ENCODE peak calls at places on chromosomes 12 and 14, in four cellular contexts. F is epithelial cell of esophagus, A is GM12865, E is WTC11. X is an unnamed sample.

GRCh38 chr12:46450279-46450748 is 77.7 kb upstream of the SLC38A2 start:
- DNase-seq in F (peak), A (no peak), E (no peak), X (no peak)

GRCh38 chr12:49507139-49507538 is 31.7 kb upstream of the KCNH3 start:
- DNase-seq in F (peak), A (no peak), E (no peak), X (no peak)

GRCh38 chr12:67475725-67476124 is 172.8 kb upstream of the DYRK2 start:
- DNase-seq in F (peak), A (no peak), E (no peak), X (no peak)

GRCh38 chr14:60274448-60274847 is 25.4 kb downstream of the PPM1A start:
- DNase-seq in F (no peak), A (no peak), E (no peak), X (no peak)

GRCh38 chr14:41972531-41972930 is 365.9 kb downstream of the LRFN5 start:
- DNase-seq in F (no peak), A (no peak), E (no peak), X (no peak)

GRCh38 chr12:55060470-55060869 is 40.7 kb downstream of the NEUROD4 start:
- DNase-seq in F (peak), A (peak), E (no peak), X (no peak)

GRCh38 chr14:89366580-89367448 is 50.2 kb downstream of the FOXN3 start:
- DNase-seq in F (no peak), A (no peak), E (no peak), X (no peak)

GRCh38 chr12:131388164-131388795 is 322.6 kb upstream of the SFSWAP start:
- DNase-seq in F (no peak), A (no peak), E (no peak), X (no peak)

GRCh38 chr12:69483700-69484099 is 13.5 kb downstream of the FRS2 start:
- DNase-seq in F (no peak), A (no peak), E (no peak), X (no peak)

GRCh38 chr12:68239309-68239708 is 13.7 kb upstream of the IL26 start:
- DNase-seq in F (no peak), A (no peak), E (no peak), X (no peak)

GRCh38 chr14:105072381-105072861 is 7.2 kb upstream of the GPR132 start:
- DNase-seq in F (no peak), A (no peak), E (no peak), X (no peak)

GRCh38 chr12:80862606-80863005 is 75.1 kb downstream of the LIN7A start:
- DNase-seq in F (no peak), A (no peak), E (no peak), X (no peak)

GRCh38 chr14:66495214-66496098 is 9.3 kb downstream of the CCDC196 start:
- DNase-seq in F (peak), A (peak), E (peak), X (peak)

GRCh38 chr12:109302358-109302757 is 6.7 kb downstream of the FOXN4 start:
- DNase-seq in F (no peak), A (peak), E (no peak), X (no peak)
- TF ChIP-seq CTCF in F (peak), A (peak), E (no peak), X (peak)

GRCh38 chr12:105365231-105365630 is 34.7 kb downstream of the C12orf75 start:
- DNase-seq in F (no peak), A (no peak), E (no peak), X (no peak)

GRCh38 chr12:105363890-105364289 is 33.4 kb downstream of the C12orf75 start:
- DNase-seq in F (no peak), A (no peak), E (no peak), X (no peak)

GRCh38 chr12:105368047-105368646 is 37.7 kb downstream of the C12orf75 start:
- DNase-seq in F (no peak), A (no peak), E (no peak), X (no peak)

GRCh38 chr12:105369014-105369413 is 38.5 kb downstream of the C12orf75 start:
- DNase-seq in F (peak), A (no peak), E (no peak), X (no peak)
- TF ChIP-seq CTCF in F (peak), A (no peak), E (no peak), X (no peak)

GRCh38 chr12:9687228-9687627 is 17.7 kb downstream of the CLEC2D start:
- DNase-seq in F (peak), A (no peak), E (no peak), X (no peak)
- TF ChIP-seq CTCF in F (no peak), A (no peak), E (no peak), X (no peak)

GRCh38 chr12:24111591-24111990 is 162.1 kb upstream of the SOX5 start:
- DNase-seq in F (peak), A (no peak), E (no peak), X (no peak)

GRCh38 chr12:24113701-24114100 is 164.2 kb upstream of the SOX5 start:
- DNase-seq in F (no peak), A (no peak), E (no peak), X (no peak)

GRCh38 chr12:24111101-24111500 is 161.6 kb upstream of the SOX5 start:
- DNase-seq in F (peak), A (no peak), E (no peak), X (no peak)

GRCh38 chr12:24109381-24110039 is 160.0 kb upstream of the SOX5 start:
- DNase-seq in F (peak), A (peak), E (no peak), X (no peak)
- TF ChIP-seq CTCF in F (peak), A (peak), E (peak), X (peak)

GRCh38 chr14:69400154-69400553 is 1.7 kb downstream of the SLC39A9 start:
- DNase-seq in F (no peak), A (no peak), E (no peak), X (no peak)

GRCh38 chr14:69395929-69396328 is 2.2 kb downstream of the ERH start:
- DNase-seq in F (no peak), A (no peak), E (no peak), X (no peak)

GRCh38 chr14:69398053-69398817 is at the start of the genes ERH and SLC39A9:
- DNase-seq in F (peak), A (peak), E (peak), X (peak)

GRCh38 chr14:69398818-69399210 is 322 bp downstream of the SLC39A9 start:
- DNase-seq in F (no peak), A (no peak), E (no peak), X (peak)

GRCh38 chr14:69399750-69400149 is 1.3 kb downstream of the SLC39A9 start:
- DNase-seq in F (no peak), A (no peak), E (no peak), X (no peak)
- TF ChIP-seq CTCF in F (no peak), A (no peak), E (no peak), X (no peak)

DNA sequence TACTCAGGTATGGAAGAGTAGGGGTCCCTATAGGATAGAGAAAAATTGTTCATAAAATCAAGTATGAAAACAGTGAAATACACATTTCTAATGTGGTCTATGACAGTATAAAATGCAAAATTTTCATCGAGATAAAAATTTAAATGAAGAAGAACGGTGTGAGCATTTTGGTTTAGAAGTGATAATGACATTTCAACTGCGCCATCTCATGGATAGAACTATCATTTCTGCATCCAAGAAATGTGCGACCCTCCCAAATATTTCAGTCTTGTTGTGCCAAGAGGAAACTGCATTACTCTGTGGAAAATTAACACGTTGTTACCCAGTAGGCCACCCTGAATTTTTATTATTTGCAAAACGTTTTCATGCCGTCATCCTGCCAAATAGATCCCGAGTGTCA is 108.8 kb downstream of the CRACR2A start:
- DNase-seq in F (no peak), A (no peak), E (no peak), X (no peak)
- TF ChIP-seq CTCF in F (no peak), A (no peak), E (no peak), X (no peak)

GRCh38 chr12:8612629-8613028 is at the start of gene AICDA:
- DNase-seq in F (no peak), A (peak), E (no peak), X (no peak)

GRCh38 chr12:8605057-8605456 is 7.6 kb downstream of the AICDA start:
- DNase-seq in F (no peak), A (no peak), E (no peak), X (no peak)

GRCh38 chr12:8603858-8604257 is 8.8 kb downstream of the AICDA start:
- DNase-seq in F (peak), A (no peak), E (no peak), X (no peak)

DNA sequence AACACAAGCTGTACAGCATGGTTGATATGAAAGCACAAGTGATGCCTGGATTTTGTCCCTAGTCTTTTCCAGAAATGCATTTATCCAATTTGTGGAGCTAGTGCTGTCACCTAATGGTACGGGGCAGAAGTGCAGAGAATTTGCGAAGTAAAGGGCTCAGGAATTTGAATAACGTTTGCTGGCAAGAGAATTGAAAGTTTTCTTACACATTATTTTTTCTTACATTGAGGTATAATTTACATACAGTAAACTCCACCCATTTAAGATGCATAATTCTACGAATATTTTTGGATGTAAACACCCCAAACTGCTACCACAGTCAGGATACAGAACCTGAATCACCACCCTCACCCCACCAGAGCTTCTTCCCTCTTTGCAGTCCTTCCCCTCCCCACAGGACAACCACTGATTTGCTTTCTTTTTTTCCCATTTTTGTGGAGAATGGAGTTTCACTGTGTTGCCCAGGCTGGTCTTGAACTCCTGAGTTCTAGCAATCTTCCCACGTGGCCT is 3.5 kb downstream of the AICDA start:
- DNase-seq in F (peak), A (peak), E (peak), X (peak)
- TF ChIP-seq CTCF in F (peak), A (peak), E (peak), X (peak)

GRCh38 chr14:85731198-85731597 is 201.3 kb downstream of the FLRT2 start:
- DNase-seq in F (no peak), A (no peak), E (no peak), X (no peak)
- TF ChIP-seq CTCF in F (no peak), A (no peak), E (no peak), X (no peak)

GRCh38 chr12:64387201-64387816 is 3.2 kb downstream of the C12orf56 start:
- DNase-seq in F (peak), A (no peak), E (no peak), X (no peak)

GRCh38 chr12:64395739-64396138 is 5.2 kb upstream of the C12orf56 start:
- DNase-seq in F (no peak), A (no peak), E (no peak), X (no peak)

GRCh38 chr12:64389154-64389553 is 1.4 kb downstream of the C12orf56 start:
- DNase-seq in F (peak), A (no peak), E (no peak), X (no peak)

GRCh38 chr12:64390275-64390851 is at the start of gene C12orf56:
- DNase-seq in F (peak), A (no peak), E (peak), X (peak)

GRCh38 chr12:64392221-64392620 is 1.7 kb upstream of the C12orf56 start:
- DNase-seq in F (peak), A (peak), E (no peak), X (peak)
- TF ChIP-seq CTCF in F (peak), A (peak), E (no peak), X (peak)

GRCh38 chr12:132422057-132423043 is 67.6 kb upstream of the FBRSL1 start:
- DNase-seq in F (no peak), A (no peak), E (peak), X (peak)
- TF ChIP-seq CTCF in F (no peak), A (no peak), E (no peak), X (no peak)

X was measured in endothelial cell.